ENCODE peak calls at places on chromosomes 6 and 20, in six cellular contexts. One of them, this sample, is unnamed. For H3K4me1 and H3K27me3, the result is how much of the 10 kb centered on the place peaks cover.

GRCh38 chr6:138492871-138493270 is 6.4 kb downstream of the NHSL1 start:
- DNase-seq in GM23248: no peak
- DNase-seq in cardiac muscle cell: no peak
- DNase-seq in heart right ventricle: no peak
- DNase-seq in HAP-1: no peak
- DNase-seq in CD4-positive, CD25-positive, alpha-beta regulatory T cell: no peak
- DNase-seq in this sample: no peak

GRCh38 chr20:48425776-48426175 is 402.0 kb downstream of the PREX1 start:
- DNase-seq in cardiac muscle cell: no peak
- DNase-seq in CD4-positive, CD25-positive, alpha-beta regulatory T cell: no peak
- DNase-seq in HAP-1: peak
- DNase-seq in heart right ventricle: no peak
- DNase-seq in GM23248: no peak
- DNase-seq in this sample: no peak

GRCh38 chr6:137283940-137284910 is 65.0 kb upstream of the IFNGR1 start:
- DNase-seq in cardiac muscle cell: no peak
- DNase-seq in heart right ventricle: no peak
- DNase-seq in CD4-positive, CD25-positive, alpha-beta regulatory T cell: no peak
- DNase-seq in GM23248: no peak
- DNase-seq in HAP-1: no peak
- DNase-seq in this sample: no peak

GRCh38 chr20:53974785-53975555 is 95.4 kb downstream of the BCAS1 start:
- DNase-seq in HAP-1: no peak
- DNase-seq in CD4-positive, CD25-positive, alpha-beta regulatory T cell: no peak
- DNase-seq in cardiac muscle cell: no peak
- DNase-seq in GM23248: peak
- DNase-seq in heart right ventricle: no peak
- DNase-seq in this sample: no peak

GRCh38 chr6:6744551-6744950 is 156.0 kb downstream of the LY86 start:
- DNase-seq in GM23248: no peak
- DNase-seq in CD4-positive, CD25-positive, alpha-beta regulatory T cell: no peak
- DNase-seq in HAP-1: no peak
- DNase-seq in cardiac muscle cell: no peak
- DNase-seq in heart right ventricle: no peak
- DNase-seq in this sample: no peak

GRCh38 chr6:30480536-30481156 is 8.7 kb upstream of the HLA-E start:
- DNase-seq in cardiac muscle cell: peak
- DNase-seq in heart right ventricle: no peak
- DNase-seq in HAP-1: no peak
- DNase-seq in GM23248: no peak
- DNase-seq in CD4-positive, CD25-positive, alpha-beta regulatory T cell: peak
- DNase-seq in this sample: no peak

GRCh38 chr6:54775586-54775985 is 71.0 kb upstream of the FAM83B start:
- DNase-seq in CD4-positive, CD25-positive, alpha-beta regulatory T cell: no peak
- DNase-seq in GM23248: peak
- DNase-seq in heart right ventricle: no peak
- DNase-seq in cardiac muscle cell: peak
- DNase-seq in HAP-1: no peak
- DNase-seq in this sample: no peak

GRCh38 chr20:62239278-62239879 is 1.1 kb downstream of the OSBPL2 start:
- DNase-seq in cardiac muscle cell: no peak
- DNase-seq in GM23248: peak
- DNase-seq in heart right ventricle: no peak
- DNase-seq in HAP-1: no peak
- DNase-seq in CD4-positive, CD25-positive, alpha-beta regulatory T cell: no peak
- DNase-seq in this sample: no peak

GRCh38 chr6:6680524-6680923 is 92.0 kb downstream of the LY86 start:
- DNase-seq in cardiac muscle cell: peak
- DNase-seq in heart right ventricle: no peak
- DNase-seq in CD4-positive, CD25-positive, alpha-beta regulatory T cell: no peak
- DNase-seq in HAP-1: no peak
- DNase-seq in GM23248: no peak
- DNase-seq in this sample: no peak

GRCh38 chr6:90537723-90538407 is 49.0 kb downstream of the MAP3K7 start:
- DNase-seq in GM23248: peak
- DNase-seq in cardiac muscle cell: peak
- DNase-seq in CD4-positive, CD25-positive, alpha-beta regulatory T cell: no peak
- DNase-seq in HAP-1: no peak
- DNase-seq in heart right ventricle: no peak
- DNase-seq in this sample: no peak

GRCh38 chr20:51628533-51629398 is 86.2 kb upstream of the NFATC2 start:
- DNase-seq in HAP-1: no peak
- DNase-seq in CD4-positive, CD25-positive, alpha-beta regulatory T cell: no peak
- DNase-seq in heart right ventricle: peak
- DNase-seq in cardiac muscle cell: peak
- DNase-seq in GM23248: peak
- DNase-seq in this sample: no peak

GRCh38 chr20:41454250-41454649 is 87.6 kb upstream of the EMILIN3 start:
- DNase-seq in heart right ventricle: no peak
- DNase-seq in cardiac muscle cell: no peak
- DNase-seq in GM23248: no peak
- DNase-seq in CD4-positive, CD25-positive, alpha-beta regulatory T cell: no peak
- DNase-seq in HAP-1: no peak
- DNase-seq in this sample: no peak

GRCh38 chr6:27161115-27161514 is 86.4 kb upstream of the PRSS16 start:
- DNase-seq in GM23248: no peak
- DNase-seq in cardiac muscle cell: no peak
- DNase-seq in HAP-1: no peak
- DNase-seq in heart right ventricle: no peak
- DNase-seq in CD4-positive, CD25-positive, alpha-beta regulatory T cell: no peak
- DNase-seq in this sample: no peak
- H3K4me3 ChIP-seq in GM23248: no peak
- H3K4me3 ChIP-seq in cardiac muscle cell: no peak
- H3K4me3 ChIP-seq in HAP-1: no peak
- H3K4me3 ChIP-seq in heart right ventricle: no peak
- H3K4me3 ChIP-seq in CD4-positive, CD25-positive, alpha-beta regulatory T cell: no peak
- H3K4me3 ChIP-seq in this sample: no peak

GRCh38 chr20:23626040-23626620 is 11.6 kb downstream of the CST3 start:
- DNase-seq in GM23248: peak
- DNase-seq in CD4-positive, CD25-positive, alpha-beta regulatory T cell: no peak
- DNase-seq in HAP-1: peak
- DNase-seq in heart right ventricle: no peak
- DNase-seq in cardiac muscle cell: peak
- DNase-seq in this sample: no peak
- H3K4me1 ChIP-seq in GM23248: under half
- H3K4me1 ChIP-seq in CD4-positive, CD25-positive, alpha-beta regulatory T cell: under half
- H3K4me1 ChIP-seq in HAP-1: under half
- H3K4me1 ChIP-seq in heart right ventricle: half or more
- H3K4me1 ChIP-seq in cardiac muscle cell: under half
- H3K4me1 ChIP-seq in this sample: under half

DNA sequence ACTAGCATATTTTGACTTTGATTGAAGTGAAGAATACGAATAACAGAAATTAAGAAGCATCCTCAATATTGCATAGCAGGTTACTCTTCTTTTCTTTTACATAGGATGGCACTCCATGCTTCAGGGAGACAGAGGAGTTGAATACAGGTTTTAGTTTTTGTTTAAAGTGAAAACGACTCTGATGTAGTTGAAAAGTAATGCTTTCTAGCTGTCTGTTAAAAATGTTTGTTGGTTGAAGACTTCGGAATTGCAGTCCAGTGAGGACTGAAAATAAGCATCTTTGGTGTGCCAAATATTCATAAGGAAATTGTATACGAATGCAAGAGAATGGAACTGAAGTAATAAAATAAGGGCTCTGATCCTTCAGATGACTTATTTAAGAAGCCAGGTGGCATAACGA is 618 bp upstream of the SLC16A10 start:
- DNase-seq in heart right ventricle: no peak
- DNase-seq in HAP-1: no peak
- DNase-seq in GM23248: no peak
- DNase-seq in CD4-positive, CD25-positive, alpha-beta regulatory T cell: no peak
- DNase-seq in cardiac muscle cell: no peak
- DNase-seq in this sample: no peak
- H3K27me3 ChIP-seq in heart right ventricle: under half
- H3K27me3 ChIP-seq in HAP-1: under half
- H3K27me3 ChIP-seq in GM23248: half or more
- H3K27me3 ChIP-seq in CD4-positive, CD25-positive, alpha-beta regulatory T cell: under half
- H3K27me3 ChIP-seq in cardiac muscle cell: under half
- H3K27me3 ChIP-seq in this sample: under half

GRCh38 chr6:17281100-17281496 is at the start of gene RBM24:
- DNase-seq in HAP-1: peak
- DNase-seq in GM23248: peak
- DNase-seq in cardiac muscle cell: peak
- DNase-seq in CD4-positive, CD25-positive, alpha-beta regulatory T cell: no peak
- DNase-seq in heart right ventricle: peak
- DNase-seq in this sample: peak
- H3K4me3 ChIP-seq in HAP-1: peak
- H3K4me3 ChIP-seq in GM23248: peak
- H3K4me3 ChIP-seq in cardiac muscle cell: peak
- H3K4me3 ChIP-seq in CD4-positive, CD25-positive, alpha-beta regulatory T cell: no peak
- H3K4me3 ChIP-seq in heart right ventricle: peak
- H3K4me3 ChIP-seq in this sample: peak

DNA sequence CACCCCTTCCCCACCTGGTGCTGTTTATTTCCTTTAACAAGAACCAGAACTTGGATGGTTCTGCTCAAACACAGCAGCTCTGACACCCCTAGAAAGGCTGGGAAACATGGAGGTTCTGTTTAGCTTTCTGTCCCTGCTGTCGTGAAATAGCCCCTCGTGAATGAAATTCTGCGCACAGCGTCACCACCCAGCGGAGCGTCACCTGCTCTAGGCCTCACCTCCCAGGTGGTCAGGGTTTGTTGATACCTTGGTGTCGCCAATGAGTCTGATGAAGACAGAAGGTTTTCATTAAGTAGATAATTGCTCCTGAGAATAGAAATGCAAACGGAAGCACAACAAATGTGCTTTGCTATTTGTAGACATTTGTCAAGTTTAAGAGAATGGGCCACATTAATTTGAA is 135.1 kb downstream of the EDN3 start:
- DNase-seq in GM23248: no peak
- DNase-seq in cardiac muscle cell: no peak
- DNase-seq in heart right ventricle: no peak
- DNase-seq in CD4-positive, CD25-positive, alpha-beta regulatory T cell: no peak
- DNase-seq in HAP-1: no peak
- DNase-seq in this sample: no peak
- H3K4me1 ChIP-seq in GM23248: under half
- H3K4me1 ChIP-seq in cardiac muscle cell: under half
- H3K4me1 ChIP-seq in heart right ventricle: under half
- H3K4me1 ChIP-seq in CD4-positive, CD25-positive, alpha-beta regulatory T cell: under half
- H3K4me1 ChIP-seq in HAP-1: under half
- H3K4me1 ChIP-seq in this sample: under half

DNA sequence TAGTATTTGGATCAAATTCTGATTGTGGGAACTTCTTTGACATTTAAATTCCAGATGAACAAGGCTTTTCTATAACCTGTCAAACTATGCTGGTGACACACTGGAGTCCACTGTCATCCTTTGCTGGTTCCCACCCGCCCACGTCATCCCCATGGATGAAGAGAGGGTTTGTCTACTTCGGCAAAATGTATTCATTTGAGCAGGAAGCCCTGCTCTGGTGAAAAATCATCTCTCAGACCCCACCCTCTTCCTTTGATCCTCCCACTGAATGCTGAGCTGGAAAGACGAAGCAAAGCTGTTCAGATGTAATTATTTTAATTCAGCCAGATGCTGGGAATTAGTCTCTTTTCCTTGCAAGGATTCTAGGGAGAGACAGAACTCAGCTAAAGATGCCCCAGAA is 50.5 kb downstream of the CPNE5 start:
- DNase-seq in cardiac muscle cell: peak
- DNase-seq in heart right ventricle: no peak
- DNase-seq in HAP-1: peak
- DNase-seq in GM23248: peak
- DNase-seq in CD4-positive, CD25-positive, alpha-beta regulatory T cell: no peak
- DNase-seq in this sample: no peak
- H3K27me3 ChIP-seq in cardiac muscle cell: under half
- H3K27me3 ChIP-seq in heart right ventricle: under half
- H3K27me3 ChIP-seq in HAP-1: under half
- H3K27me3 ChIP-seq in GM23248: under half
- H3K27me3 ChIP-seq in CD4-positive, CD25-positive, alpha-beta regulatory T cell: under half
- H3K27me3 ChIP-seq in this sample: under half

DNA sequence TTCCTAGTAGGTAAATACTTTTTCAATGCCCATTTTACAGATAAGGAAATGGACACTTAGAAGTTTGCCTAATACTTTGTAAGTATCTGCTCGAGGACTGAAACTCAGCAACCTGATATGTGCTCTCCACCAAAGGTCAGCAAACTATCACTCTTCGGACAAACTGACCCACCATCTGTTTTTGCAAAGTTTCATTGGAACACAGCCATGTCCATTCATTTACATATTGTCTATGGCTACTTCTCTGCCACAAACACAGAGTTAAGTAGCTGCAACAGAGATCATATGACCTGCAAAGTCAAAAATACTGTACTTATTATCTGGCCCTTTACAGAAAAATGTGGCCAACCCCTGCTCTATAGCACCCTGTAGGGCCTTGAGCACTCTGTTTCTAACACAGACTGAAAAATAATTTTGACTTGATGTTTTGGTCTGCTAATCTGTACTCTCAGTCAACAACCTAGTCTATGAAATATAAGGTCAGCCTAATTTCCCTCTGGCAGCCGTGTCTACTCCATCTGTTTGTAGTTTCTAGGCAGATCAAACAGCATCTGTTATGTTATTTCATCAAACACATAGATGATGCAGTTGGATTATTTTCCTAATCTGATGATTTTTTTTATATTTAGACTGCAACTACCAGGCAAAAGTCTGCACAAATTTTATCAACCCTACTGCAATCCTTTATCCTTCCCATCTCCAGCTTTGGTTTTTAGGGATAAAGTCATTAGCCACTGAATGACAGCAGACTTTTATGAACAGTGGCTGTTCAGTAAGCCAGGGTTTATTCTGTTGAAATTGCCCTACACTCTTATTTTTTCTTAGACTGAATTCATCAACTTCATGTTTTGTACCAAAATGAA is 41.4 kb upstream of the BEND6 start:
- DNase-seq in HAP-1: no peak
- DNase-seq in heart right ventricle: no peak
- DNase-seq in cardiac muscle cell: peak
- DNase-seq in GM23248: no peak
- DNase-seq in CD4-positive, CD25-positive, alpha-beta regulatory T cell: no peak
- DNase-seq in this sample: no peak
- H3K4me3 ChIP-seq in HAP-1: no peak
- H3K4me3 ChIP-seq in heart right ventricle: no peak
- H3K4me3 ChIP-seq in cardiac muscle cell: no peak
- H3K4me3 ChIP-seq in GM23248: no peak
- H3K4me3 ChIP-seq in CD4-positive, CD25-positive, alpha-beta regulatory T cell: no peak
- H3K4me3 ChIP-seq in this sample: no peak

DNA sequence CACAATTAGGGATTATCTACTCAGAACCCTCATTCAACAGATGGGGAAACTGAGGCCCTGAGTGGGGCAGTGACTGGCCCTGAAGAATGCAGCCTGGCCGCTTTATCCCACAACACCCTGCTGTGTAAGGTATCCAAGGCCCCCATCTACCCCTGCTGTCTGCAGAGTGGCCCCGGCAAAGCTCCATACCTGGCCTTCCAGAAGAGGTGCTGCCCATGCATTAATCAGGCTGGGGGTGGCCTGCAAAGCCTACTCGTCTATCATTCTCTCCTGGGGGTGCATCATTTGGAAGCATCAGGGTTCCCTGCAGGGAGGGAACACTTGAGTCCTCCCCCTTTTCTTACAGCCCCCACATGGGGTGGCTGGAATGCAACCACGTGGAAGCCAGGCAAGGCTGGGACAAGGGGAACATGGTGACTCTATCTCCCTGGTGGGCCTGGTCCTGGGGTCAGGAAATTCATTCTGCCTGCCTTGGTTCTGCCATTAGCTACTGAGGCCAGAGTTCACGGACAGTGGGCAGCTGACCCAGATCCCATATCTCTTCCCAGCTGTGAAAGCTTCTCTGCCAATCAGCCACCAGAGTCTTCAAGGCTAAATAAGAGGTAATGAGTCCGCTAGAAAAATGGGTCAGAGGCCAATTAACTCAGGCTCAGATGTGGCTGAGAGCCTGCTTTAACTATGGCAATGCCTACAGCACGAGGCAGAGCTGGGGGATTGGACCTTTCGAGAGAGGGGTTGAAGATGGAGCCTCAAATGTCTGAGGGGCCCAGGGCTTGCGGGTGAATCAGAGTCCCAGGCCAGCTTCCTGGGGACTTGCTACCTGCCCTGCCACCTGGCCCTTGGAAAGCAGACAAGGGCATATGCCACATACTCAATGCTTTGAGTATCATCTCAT is 72.3 kb upstream of the TOX2 start:
- DNase-seq in cardiac muscle cell: no peak
- DNase-seq in CD4-positive, CD25-positive, alpha-beta regulatory T cell: no peak
- DNase-seq in GM23248: no peak
- DNase-seq in HAP-1: no peak
- DNase-seq in heart right ventricle: no peak
- DNase-seq in this sample: no peak
- H3K4me1 ChIP-seq in cardiac muscle cell: under half
- H3K4me1 ChIP-seq in CD4-positive, CD25-positive, alpha-beta regulatory T cell: under half
- H3K4me1 ChIP-seq in GM23248: under half
- H3K4me1 ChIP-seq in HAP-1: under half
- H3K4me1 ChIP-seq in heart right ventricle: under half
- H3K4me1 ChIP-seq in this sample: under half